ENCODE peak calls at places on chromosomes 2 and 18, in seven cellular contexts. V is right atrium auricular region, T is lung, C is Calu3, B is stomach, K is GM06990, L is cardiac muscle cell. G is an unnamed sample.

GRCh38 chr2:95311821-95312542 is 14.8 kb downstream of the KCNIP3 start:
- DNase-seq in V (no peak), T (no peak), C (no peak), B (no peak), K (no peak), L (no peak), G (no peak)

GRCh38 chr2:105929506-105929905 is 184.8 kb downstream of the NCK2 start:
- DNase-seq in V (no peak), T (no peak), C (no peak), B (peak), K (no peak), L (peak), G (no peak)

GRCh38 chr18:48589797-48590519 is 51.1 kb downstream of the CTIF start:
- DNase-seq in V (no peak), T (no peak), C (no peak), B (peak), K (no peak), L (no peak), G (peak)

GRCh38 chr18:22347624-22348511 is 69.8 kb downstream of the CTAGE1 start:
- DNase-seq in V (no peak), T (no peak), C (peak), B (no peak), K (no peak), L (peak), G (no peak)

GRCh38 chr2:74181739-74182138 is 3.1 kb upstream of the MOB1A start:
- DNase-seq in V (no peak), T (peak), C (no peak), B (no peak), K (peak), L (no peak), G (no peak)

GRCh38 chr18:43661570-43661969 is 384.3 kb upstream of the SYT4 start:
- DNase-seq in V (no peak), T (no peak), C (peak), B (no peak), K (no peak), L (peak), G (peak)

GRCh38 chr2:88735853-88736252 is 44.4 kb downstream of the RPIA start:
- DNase-seq in V (no peak), T (no peak), C (peak), B (no peak), K (no peak), L (no peak), G (no peak)

GRCh38 chr2:234483568-234484251 is 13.2 kb downstream of the ARL4C start:
- DNase-seq in V (no peak), T (no peak), C (no peak), B (no peak), K (peak), L (peak), G (no peak)

GRCh38 chr18:48308027-48308635 is 101.1 kb downstream of the ZBTB7C start:
- DNase-seq in V (no peak), T (no peak), C (peak), B (peak), K (no peak), L (no peak), G (no peak)

GRCh38 chr18:73848656-73849055 is 299.0 kb downstream of the FBXO15 start:
- DNase-seq in V (no peak), T (no peak), C (no peak), B (no peak), K (no peak), L (peak), G (no peak)

GRCh38 chr2:98477036-98477435 is 32.4 kb downstream of the INPP4A start:
- DNase-seq in V (no peak), T (no peak), C (no peak), B (no peak), K (no peak), L (no peak), G (no peak)

GRCh38 chr18:36297419-36298112 is at the start of gene FHOD3:
- DNase-seq in V (no peak), T (peak), C (peak), B (peak), K (peak), L (peak), G (peak)

GRCh38 chr2:127107622-127107999 is 657 bp upstream of the BIN1 start:
- DNase-seq in V (peak), T (no peak), C (peak), B (no peak), K (no peak), L (peak), G (no peak)

GRCh38 chr18:45836242-45837215 is 11.1 kb downstream of the SIGLEC15 start:
- DNase-seq in V (no peak), T (no peak), C (no peak), B (no peak), K (no peak), L (no peak), G (no peak)

GRCh38 chr2:127084611-127085031 is 22.3 kb downstream of the BIN1 start:
- DNase-seq in V (no peak), T (no peak), C (peak), B (no peak), K (no peak), L (peak), G (no peak)

GRCh38 chr2:64453710-64454315 is at the start of gene LGALSL:
- DNase-seq in V (peak), T (peak), C (peak), B (peak), K (peak), L (peak), G (no peak)

GRCh38 chr2:109199790-109200189 is 70.8 kb downstream of the SH3RF3 start:
- DNase-seq in V (peak), T (no peak), C (no peak), B (no peak), K (no peak), L (no peak), G (no peak)
- TF ChIP-seq CTCF in V (no peak), T (no peak), C (no peak), B (no peak), K (no peak), L (no peak), G (no peak)

GRCh38 chr18:4017479-4017878 is 437.6 kb downstream of the DLGAP1 start:
- DNase-seq in V (no peak), T (no peak), C (peak), B (no peak), K (no peak), L (no peak), G (no peak)
- TF ChIP-seq CTCF in V (no peak), T (no peak), C (no peak), B (no peak), K (peak), L (no peak), G (peak)

DNA sequence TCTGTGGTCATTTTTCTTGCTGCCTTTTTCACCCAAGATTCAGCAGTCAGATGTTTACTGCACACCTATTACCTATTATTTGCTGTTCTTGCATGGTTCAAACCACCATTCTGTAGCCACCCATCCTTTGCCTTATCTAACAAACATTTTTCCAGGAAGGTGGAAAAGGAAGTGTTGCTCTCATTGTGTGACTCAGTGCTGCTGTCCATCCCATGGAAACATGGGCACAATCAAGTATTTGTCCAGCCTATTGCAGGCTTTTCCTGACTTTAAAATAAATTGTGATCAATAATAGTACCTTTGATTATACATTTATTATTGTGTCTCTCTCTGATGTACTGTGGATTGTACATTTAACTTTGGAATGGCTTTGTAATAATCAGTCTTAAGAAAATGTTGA is 53.2 kb downstream of the USP14 start:
- DNase-seq in V (no peak), T (no peak), C (no peak), B (no peak), K (no peak), L (no peak), G (no peak)
- TF ChIP-seq CTCF in V (no peak), T (no peak), C (no peak), B (no peak), K (no peak), L (no peak), G (no peak)

GRCh38 chr18:26840965-26841364 is 24.5 kb downstream of the AQP4 start:
- DNase-seq in V (no peak), T (no peak), C (no peak), B (no peak), K (no peak), L (no peak), G (no peak)
- TF ChIP-seq CTCF in V (no peak), T (no peak), C (no peak), B (no peak), K (no peak), L (no peak), G (no peak)

GRCh38 chr2:121735520-121736074 is 1.1 kb downstream of the NIFK start:
- DNase-seq in V (no peak), T (no peak), C (no peak), B (no peak), K (no peak), L (peak), G (no peak)
- TF ChIP-seq CTCF in V (no peak), T (no peak), C (peak), B (no peak), K (peak), L (no peak), G (no peak)

GRCh38 chr2:72220170-72220569 is 72.5 kb upstream of the CYP26B1 start:
- DNase-seq in V (no peak), T (no peak), C (peak), B (no peak), K (no peak), L (peak), G (peak)
- TF ChIP-seq CTCF in V (no peak), T (no peak), C (peak), B (no peak), K (peak), L (peak), G (peak)

DNA sequence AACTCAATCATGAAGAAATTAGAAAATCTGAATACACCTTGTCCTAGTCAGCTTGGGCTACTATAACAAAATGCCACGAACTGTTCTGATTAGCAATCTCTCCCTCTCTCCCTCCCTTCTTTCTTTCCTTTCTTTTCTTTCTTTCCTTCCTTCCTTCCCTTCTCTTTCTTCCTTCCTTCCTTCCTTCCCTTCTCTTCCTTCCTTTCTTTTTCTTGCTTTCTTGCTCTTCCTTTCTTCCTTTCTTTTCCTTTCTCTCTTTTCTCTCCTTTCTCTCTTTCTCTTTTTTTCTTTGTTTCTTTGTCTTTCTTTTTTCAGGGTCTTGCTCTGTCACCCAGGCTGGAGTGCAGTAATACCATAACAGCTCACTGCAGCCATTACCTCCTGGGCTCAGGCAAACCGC is 23.6 kb upstream of the EMILIN2 start:
- DNase-seq in V (no peak), T (no peak), C (no peak), B (no peak), K (no peak), L (no peak), G (no peak)
- TF ChIP-seq CTCF in V (no peak), T (no peak), C (no peak), B (no peak), K (no peak), L (no peak), G (no peak)

GRCh38 chr2:168114021-168114420 is 133.4 kb downstream of the STK39 start:
- DNase-seq in V (no peak), T (no peak), C (no peak), B (no peak), K (no peak), L (peak), G (no peak)

GRCh38 chr2:168119519-168120141 is 127.8 kb downstream of the STK39 start:
- DNase-seq in V (no peak), T (no peak), C (peak), B (no peak), K (peak), L (peak), G (peak)

GRCh38 chr2:168118733-168119518 is 128.5 kb downstream of the STK39 start:
- DNase-seq in V (no peak), T (no peak), C (peak), B (no peak), K (no peak), L (peak), G (peak)

GRCh38 chr2:168114619-168115018 is 132.8 kb downstream of the STK39 start:
- DNase-seq in V (no peak), T (no peak), C (no peak), B (no peak), K (no peak), L (peak), G (no peak)

GRCh38 chr2:168116448-168116847 is 130.9 kb downstream of the STK39 start:
- DNase-seq in V (no peak), T (no peak), C (no peak), B (no peak), K (no peak), L (peak), G (peak)
- TF ChIP-seq CTCF in V (peak), T (no peak), C (no peak), B (no peak), K (no peak), L (peak), G (peak)

G was measured in nephron progenitor cell.